ENCODE peak calls at places on chromosome 12, in five cellular contexts. Z is IMR-90, N is suprapubic skin, D is testis, P is lung. C is an unnamed sample.

GRCh38 chr12:127133675-127134335 is 1133.2 kb upstream of the TMEM132C start:
- DNase-seq in Z (no peak), N (no peak), D (no peak), P (no peak), C (peak; percentile 33)

GRCh38 chr12:16220120-16220519 is 57.4 kb downstream of the SLC15A5 start:
- DNase-seq in Z (no peak), N (no peak), D (no peak), P (no peak), C (no peak)

GRCh38 chr12:111766608-111767361 is at the start of gene ALDH2:
- DNase-seq in Z (peak; percentile 43), N (peak; percentile 88), D (peak; percentile 88), P (peak; percentile 75), C (peak; percentile 100)

GRCh38 chr12:113719911-113720591 is 246.1 kb downstream of the RBM19 start:
- DNase-seq in Z (no peak), N (no peak), D (no peak), P (no peak), C (no peak)

GRCh38 chr12:90393089-90393488 is 561.9 kb downstream of the CCER1 start:
- DNase-seq in Z (no peak), N (no peak), D (no peak), P (no peak), C (no peak)

GRCh38 chr12:15446798-15447197 is 124.5 kb downstream of the PTPRO start:
- DNase-seq in Z (no peak), N (no peak), D (no peak), P (no peak), C (no peak)

GRCh38 chr12:75842119-75842518 is 189.5 kb downstream of the PHLDA1 start:
- DNase-seq in Z (no peak), N (no peak), D (no peak), P (no peak), C (no peak)

GRCh38 chr12:62211510-62211909 is 48.7 kb upstream of the USP15 start:
- DNase-seq in Z (no peak), N (no peak), D (no peak), P (no peak), C (no peak)

GRCh38 chr12:46430340-46430948 is 57.9 kb upstream of the SLC38A2 start:
- DNase-seq in Z (peak; percentile 89), N (no peak), D (no peak), P (no peak), C (no peak)

GRCh38 chr12:80056845-80057244 is 42.5 kb upstream of the OTOGL start:
- DNase-seq in Z (no peak), N (no peak), D (peak; percentile 21), P (no peak), C (no peak)

GRCh38 chr12:63321373-63321772 is 170.4 kb upstream of the AVPR1A start:
- DNase-seq in Z (no peak), N (no peak), D (no peak), P (no peak), C (no peak)

GRCh38 chr12:87930033-87930432 is 99.2 kb downstream of the C12orf50 start:
- DNase-seq in Z (peak; percentile 92), N (no peak), D (no peak), P (no peak), C (no peak)

GRCh38 chr12:958449-959123 is 9.1 kb upstream of the RAD52 start:
- DNase-seq in Z (no peak), N (no peak), D (peak; percentile 25), P (no peak), C (no peak)
- H3K4me3 ChIP-seq in Z (no peak overlapping the region), N (no peak overlapping the region), D (no peak overlapping the region), P (no peak overlapping the region), C (no peak overlapping the region)

DNA sequence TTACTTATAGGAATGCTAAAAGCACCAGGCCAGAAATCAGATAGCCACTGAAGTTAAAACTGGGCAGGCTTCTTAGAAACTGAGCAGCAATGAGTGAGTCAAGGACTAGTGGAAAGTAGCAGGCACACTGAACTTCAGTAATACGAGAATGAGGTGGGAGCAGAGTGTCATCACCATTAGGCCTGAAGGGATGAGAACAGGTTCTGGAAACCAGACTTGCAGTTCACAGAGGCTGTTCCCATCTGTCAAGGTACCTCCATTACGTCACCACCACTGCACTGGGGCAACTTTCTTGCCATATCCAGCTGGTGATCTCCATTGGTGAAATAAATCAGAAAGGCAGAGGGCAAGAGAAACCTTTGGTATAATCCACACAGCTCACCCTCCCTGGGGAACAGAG is 15.6 kb downstream of the ZNF10 start:
- DNase-seq in Z (no peak), N (no peak), D (no peak), P (no peak), C (no peak)
- H3K36me3 ChIP-seq in Z (peaks cover 24% of the 10 kb centered on the region), N (peaks cover 68% of the 10 kb centered on the region), D (no peaks in the 10 kb centered on the region), P (peaks cover 24% of the 10 kb centered on the region), C (peaks cover 9% of the 10 kb centered on the region)

GRCh38 chr12:3884671-3885070 is 11.5 kb upstream of the PARP11 start:
- DNase-seq in Z (no peak), N (no peak), D (no peak), P (no peak), C (no peak)
- H3K4me3 ChIP-seq in Z (no peak overlapping the region), N (peak overlapping the region; percentile 39), D (no peak overlapping the region), P (no peak overlapping the region), C (no peak overlapping the region)

DNA sequence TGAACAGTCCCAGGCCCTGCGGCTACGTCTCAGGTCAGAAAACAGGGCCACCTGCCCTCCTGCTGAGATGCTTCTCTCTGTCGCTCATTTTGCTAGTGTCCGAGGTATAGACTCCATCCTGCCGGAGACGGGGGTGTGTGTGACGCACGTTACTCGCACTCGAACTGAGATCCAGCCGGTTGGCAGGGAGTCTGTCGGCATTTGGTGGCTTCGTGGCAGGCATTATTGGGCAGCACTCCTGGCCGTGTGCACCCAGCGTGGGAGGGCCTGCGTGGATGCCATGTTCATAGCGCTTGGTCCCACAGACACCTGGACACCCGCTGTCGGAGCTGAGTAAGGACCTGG is 28.4 kb downstream of the AACS start:
- DNase-seq in Z (no peak), N (no peak), D (no peak), P (no peak), C (peak; percentile 34)
- H3K36me3 ChIP-seq in Z (peaks cover 19% of the 10 kb centered on the region), N (peaks cover 41% of the 10 kb centered on the region), D (no peaks in the 10 kb centered on the region), P (peaks cover 14% of the 10 kb centered on the region), C (peaks cover 14% of the 10 kb centered on the region)

DNA sequence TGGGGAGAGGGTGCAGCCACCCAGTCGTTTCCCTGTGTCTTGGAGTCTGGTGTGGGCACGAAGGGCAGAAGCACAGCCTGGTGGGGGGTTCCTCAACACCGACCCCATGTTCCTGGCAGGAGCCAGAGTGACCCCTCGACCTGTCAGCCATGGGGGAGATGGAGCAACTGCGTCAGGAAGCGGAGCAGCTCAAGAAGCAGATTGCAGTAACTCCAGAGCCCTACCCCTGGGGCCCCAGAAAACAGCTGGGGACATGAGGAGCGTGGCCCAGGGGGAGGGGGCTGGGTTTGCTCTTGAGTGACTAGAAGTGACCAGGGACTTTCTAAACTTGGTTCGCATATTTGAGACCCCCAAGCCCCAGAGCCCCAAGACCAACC is 402 bp downstream of the GNB3 start:
- DNase-seq in Z (no peak), N (no peak), D (no peak), P (no peak), C (no peak)
- H3K4me3 ChIP-seq in Z (no peak overlapping the region), N (no peak overlapping the region), D (no peak overlapping the region), P (no peak overlapping the region), C (no peak overlapping the region)

DNA sequence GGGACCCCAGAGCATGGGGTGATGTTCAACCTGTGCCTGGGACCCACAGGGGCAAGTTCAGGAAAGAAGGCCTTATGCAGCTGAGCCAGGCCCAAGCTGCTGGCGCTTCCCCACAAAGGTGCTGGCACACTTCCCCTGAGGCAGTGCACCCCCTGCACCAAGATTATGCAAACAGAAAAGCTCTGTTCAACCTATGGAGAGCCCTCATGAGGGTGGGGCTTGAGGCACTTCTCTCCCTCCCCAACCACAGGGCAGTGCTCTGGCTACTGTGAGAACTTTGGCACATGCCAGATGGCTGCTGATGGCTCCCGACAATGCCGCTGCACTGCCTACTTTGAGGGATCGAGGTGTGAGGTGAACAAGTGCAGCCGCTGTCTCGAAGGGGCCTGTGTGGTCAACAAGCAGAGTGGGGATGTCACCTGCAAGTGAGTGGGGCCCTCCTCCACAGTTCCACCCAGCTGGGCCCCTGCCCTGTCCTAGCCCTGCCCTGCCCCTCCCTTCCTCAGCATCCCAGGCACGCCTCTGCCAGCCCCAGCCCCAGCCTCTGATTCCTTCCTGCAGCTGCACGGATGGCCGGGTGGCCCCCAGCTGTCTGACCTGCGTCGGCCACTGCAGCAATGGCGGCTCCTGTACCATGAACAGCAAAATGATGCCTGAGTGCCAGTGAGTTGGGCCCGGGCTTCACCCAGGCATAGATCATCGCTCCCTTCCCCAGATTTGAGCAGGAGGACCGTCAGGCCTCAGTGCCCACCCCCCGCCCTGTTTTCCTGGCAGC is 5.5 kb upstream of the NXPH4 start:
- DNase-seq in Z (no peak), N (no peak), D (no peak), P (no peak), C (no peak)
- H3K36me3 ChIP-seq in Z (peaks cover 73% of the 10 kb centered on the region), N (peaks cover 61% of the 10 kb centered on the region), D (no peaks in the 10 kb centered on the region), P (peaks cover 35% of the 10 kb centered on the region), C (peaks cover 30% of the 10 kb centered on the region)

DNA sequence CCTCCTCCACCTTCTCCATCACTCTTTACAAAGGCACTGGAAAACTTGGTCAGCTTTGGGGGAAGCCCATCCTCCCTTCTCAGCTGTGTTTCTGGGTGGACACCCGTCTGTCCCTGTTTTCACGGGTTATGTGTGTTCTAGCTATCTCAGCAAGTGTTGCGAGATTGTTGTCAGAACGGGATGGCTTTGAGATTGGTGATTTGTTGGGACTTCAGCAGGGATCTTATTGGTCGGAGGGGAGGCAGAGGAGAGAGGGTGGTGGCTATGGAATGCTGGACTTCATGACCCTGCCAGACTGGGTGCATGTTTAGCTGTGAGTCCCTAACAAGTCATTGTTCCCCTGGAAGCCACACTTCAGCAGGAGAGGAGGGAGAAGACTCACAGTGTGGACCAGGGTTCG is 2.1 kb downstream of the USP5 start:
- DNase-seq in Z (no peak), N (no peak), D (no peak), P (no peak), C (no peak)
- H3K4me3 ChIP-seq in Z (no peak overlapping the region), N (no peak overlapping the region), D (no peak overlapping the region), P (no peak overlapping the region), C (no peak overlapping the region)